ENCODE peak calls at places on chromosome 5, in ten cellular contexts. G is IMR-90, V is endothelial cell, P is mammary epithelial cell, C is SK-N-SH, J is choroid plexus epithelial cell, R is GM13976, I is lower leg skin, T is H9, E is AG09309. S is an unnamed sample.

GRCh38 chr5:71782771-71783770 is 64.0 kb downstream of the CARTPT start:
- DNase-seq in J (peak), R (peak), V (peak), T (peak), I (peak), G (peak), P (peak), E (no peak), C (peak), S (peak)

GRCh38 chr5:157121709-157122108 is 12.9 kb upstream of the HAVCR2 start:
- DNase-seq in J (no peak), V (no peak), P (no peak), T (no peak), R (no peak), E (no peak), I (no peak), G (no peak), C (no peak), S (no peak)

GRCh38 chr5:38424237-38425080 is 132.0 kb downstream of the LIFR start:
- DNase-seq in R (no peak), I (no peak), G (no peak), C (no peak), P (no peak), T (no peak), V (no peak), E (no peak), J (no peak), S (no peak)

GRCh38 chr5:34001231-34001935 is 6.5 kb downstream of the AMACR start:
- DNase-seq in T (no peak), I (no peak), V (no peak), E (no peak), J (peak), G (peak), C (no peak), R (no peak), P (no peak), S (no peak)

GRCh38 chr5:169904568-169904967 is 75.7 kb downstream of the INSYN2B start:
- DNase-seq in T (no peak), C (no peak), R (no peak), P (no peak), G (no peak), I (no peak), J (no peak), V (no peak), E (no peak), S (no peak)

GRCh38 chr5:64900618-64901017 is 131.9 kb downstream of the CWC27 start:
- DNase-seq in T (no peak), C (no peak), G (peak), E (no peak), J (no peak), P (peak), I (no peak), V (no peak), R (no peak), S (no peak)

GRCh38 chr5:123785160-123786001 is 273.4 kb downstream of the CSNK1G3 start:
- DNase-seq in G (peak), R (no peak), J (peak), P (peak), I (no peak), E (no peak), T (no peak), V (no peak), C (peak), S (no peak)

GRCh38 chr5:132681983-132682382 is 8.2 kb downstream of the IL4 start:
- DNase-seq in R (no peak), J (no peak), C (no peak), G (no peak), E (no peak), I (no peak), P (no peak), T (no peak), V (no peak), S (no peak)

GRCh38 chr5:62256161-62257017 is 49.6 kb upstream of the KIF2A start:
- DNase-seq in G (no peak), J (peak), P (no peak), E (no peak), I (no peak), T (no peak), V (no peak), R (no peak), C (peak), S (no peak)

GRCh38 chr5:16548115-16548514 is 68.7 kb downstream of the RETREG1 start:
- DNase-seq in G (no peak), I (no peak), V (no peak), T (no peak), C (no peak), P (no peak), R (no peak), J (no peak), E (no peak), S (no peak)

GRCh38 chr5:16542275-16542674 is 74.5 kb downstream of the RETREG1 start:
- DNase-seq in J (no peak), P (no peak), V (no peak), C (no peak), G (no peak), T (no peak), E (no peak), I (no peak), R (no peak), S (no peak)

GRCh38 chr5:16547200-16547842 is 69.5 kb downstream of the RETREG1 start:
- DNase-seq in T (no peak), C (no peak), G (no peak), R (no peak), E (no peak), I (no peak), V (no peak), P (no peak), J (peak), S (no peak)

GRCh38 chr5:16546712-16547111 is 70.1 kb downstream of the RETREG1 start:
- DNase-seq in J (peak), G (no peak), C (no peak), V (no peak), T (no peak), R (no peak), E (no peak), P (no peak), I (no peak), S (no peak)

DNA sequence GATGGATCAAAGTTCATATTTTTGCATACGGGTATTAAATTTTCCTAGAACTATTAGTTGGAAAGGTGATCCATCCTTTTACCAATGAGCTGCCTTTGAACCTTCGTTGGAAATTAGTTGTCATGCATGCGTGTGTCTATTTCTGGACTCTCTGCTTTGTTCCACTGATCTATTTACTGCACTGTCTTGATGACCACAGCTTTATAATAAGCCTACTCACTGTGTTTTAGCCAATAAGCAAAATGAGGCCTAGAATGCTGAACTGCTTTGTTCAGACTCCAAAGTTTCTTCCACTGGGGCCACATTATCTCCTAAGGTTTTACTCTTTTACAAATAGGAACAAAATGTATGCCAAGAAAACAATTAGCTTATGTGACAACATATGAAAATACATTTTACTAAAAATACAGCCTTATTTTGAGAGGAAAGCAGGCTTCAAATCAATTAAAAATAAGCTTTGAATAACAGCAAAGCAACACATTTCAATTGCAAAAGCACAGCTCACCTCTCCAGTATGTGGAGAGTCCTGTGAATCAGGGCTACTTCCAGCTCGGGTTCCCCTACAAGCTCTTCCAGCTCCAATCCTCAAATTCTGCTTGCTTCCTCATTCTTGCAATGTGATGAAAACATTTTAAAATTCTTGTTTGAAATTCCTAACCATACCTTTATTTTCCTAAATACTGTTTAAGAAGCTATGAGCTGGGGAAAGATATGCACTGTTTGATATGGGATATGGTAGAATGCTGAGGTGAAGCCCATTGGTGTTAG is 72.0 kb downstream of the RETREG1 start:
- DNase-seq in I (no peak), J (peak), P (no peak), C (no peak), T (no peak), R (no peak), E (no peak), V (no peak), G (peak), S (no peak)
- TF ChIP-seq CTCF in I (no peak), J (no peak), P (no peak), C (no peak), T (no peak), R (no peak), E (no peak), V (no peak), G (no peak), S (no peak)

GRCh38 chr5:175464414-175465233 is 13.7 kb upstream of the SFXN1 start:
- DNase-seq in G (peak), T (peak), R (peak), C (peak), P (peak), I (no peak), E (no peak), J (peak), V (peak), S (peak)
- TF ChIP-seq CTCF in G (peak), T (peak), R (peak), C (peak), P (peak), I (no peak), E (peak), J (peak), V (peak), S (peak)

GRCh38 chr5:42636425-42636824 is 120.2 kb upstream of the CCDC152 start:
- DNase-seq in I (no peak), E (no peak), T (no peak), C (no peak), R (peak), V (no peak), P (peak), J (peak), G (no peak), S (peak)
- TF ChIP-seq CTCF in I (no peak), E (peak), T (peak), C (peak), R (no peak), V (peak), P (peak), J (peak), G (no peak), S (peak)

GRCh38 chr5:131423056-131423455 is 159.2 kb downstream of the CDC42SE2 start:
- DNase-seq in R (no peak), E (no peak), P (no peak), T (no peak), C (peak), G (peak), J (peak), V (peak), I (no peak), S (peak)
- TF ChIP-seq CTCF in R (peak), E (peak), P (peak), T (peak), C (peak), G (peak), J (peak), V (peak), I (no peak), S (peak)